ENCODE peak calls at places on chromosomes 5 and 9, in ten cellular contexts. T is CD8-positive, alpha-beta T cell; X is GM13976; K is foreskin fibroblast; U is astrocyte of the cerebellum; E is stomach; N is right atrium auricular region; O is dorsolateral prefrontal cortex; Z is A673; L is neural crest cell. H is an unnamed sample.
A peak's percentile ranks its signal among the peaks of the same experiment; 100 is the strongest.

GRCh38 chr9:125484632-125485282 is 222.3 kb downstream of the MAPKAP1 start:
- DNase-seq in T (no peak), X (no peak), K (peak; percentile 69), U (peak; percentile 84), E (no peak), N (no peak), O (no peak), Z (no peak), L (no peak), H (peak; percentile 34)

GRCh38 chr5:65062684-65063083 is 294.0 kb downstream of the CWC27 start:
- DNase-seq in T (no peak), X (no peak), K (peak; percentile 91), U (peak; percentile 23), E (no peak), N (peak; percentile 78), O (no peak), Z (peak; percentile 86), L (no peak), H (no peak)

GRCh38 chr9:88458716-88459115 is 70.5 kb downstream of the SPIN1 start:
- DNase-seq in T (no peak), X (no peak), K (peak; percentile 64), U (peak; percentile 90), E (no peak), N (no peak), O (no peak), Z (no peak), L (no peak), H (no peak)

GRCh38 chr9:4315582-4316215 is 15.8 kb upstream of the GLIS3 start:
- DNase-seq in T (peak; percentile 56), X (peak; percentile 68), K (peak; percentile 52), U (no peak), E (peak; percentile 82), N (peak; percentile 76), O (peak; percentile 79), Z (peak; percentile 82), L (peak; percentile 70), H (peak; percentile 89)

GRCh38 chr5:124631874-124632550 is 114.4 kb downstream of the ZNF608 start:
- DNase-seq in T (no peak), X (no peak), K (no peak), U (no peak), E (no peak), N (no peak), O (no peak), Z (no peak), L (no peak), H (no peak)

GRCh38 chr9:103304797-103305196 is 309.7 kb downstream of the CYLC2 start:
- DNase-seq in T (no peak), X (no peak), K (no peak), U (no peak), E (no peak), N (no peak), O (no peak), Z (no peak), L (no peak), H (no peak)

GRCh38 chr5:139765040-139765408 is 30.6 kb upstream of the PSD2 start:
- DNase-seq in T (no peak), X (no peak), K (no peak), U (no peak), E (no peak), N (no peak), O (no peak), Z (no peak), L (no peak), H (no peak)

GRCh38 chr5:154374264-154374663 is 71.5 kb upstream of the SAP30L start:
- DNase-seq in T (no peak), X (no peak), K (no peak), U (no peak), E (no peak), N (no peak), O (no peak), Z (no peak), L (no peak), H (no peak)

GRCh38 chr9:85248514-85249312 is 493.0 kb downstream of the AGTPBP1 start:
- DNase-seq in T (no peak), X (no peak), K (peak; percentile 21), U (no peak), E (no peak), N (no peak), O (no peak), Z (no peak), L (no peak), H (no peak)

GRCh38 chr5:133406208-133406607 is 206.1 kb downstream of the FSTL4 start:
- DNase-seq in T (no peak), X (no peak), K (no peak), U (no peak), E (no peak), N (no peak), O (no peak), Z (no peak), L (no peak), H (peak; percentile 74)

GRCh38 chr9:21317956-21318923 is 13.1 kb upstream of the IFNA5 start:
- DNase-seq in T (no peak), X (peak; percentile 21), K (peak; percentile 35), U (peak; percentile 33), E (peak; percentile 45), N (no peak), O (no peak), Z (peak; percentile 33), L (peak; percentile 8), H (no peak)

GRCh38 chr9:133771486-133772482 is 33.6 kb upstream of the SARDH start:
- DNase-seq in T (no peak), X (no peak), K (no peak), U (no peak), E (no peak), N (no peak), O (peak; percentile 22), Z (no peak), L (no peak), H (peak; percentile 80)

DNA sequence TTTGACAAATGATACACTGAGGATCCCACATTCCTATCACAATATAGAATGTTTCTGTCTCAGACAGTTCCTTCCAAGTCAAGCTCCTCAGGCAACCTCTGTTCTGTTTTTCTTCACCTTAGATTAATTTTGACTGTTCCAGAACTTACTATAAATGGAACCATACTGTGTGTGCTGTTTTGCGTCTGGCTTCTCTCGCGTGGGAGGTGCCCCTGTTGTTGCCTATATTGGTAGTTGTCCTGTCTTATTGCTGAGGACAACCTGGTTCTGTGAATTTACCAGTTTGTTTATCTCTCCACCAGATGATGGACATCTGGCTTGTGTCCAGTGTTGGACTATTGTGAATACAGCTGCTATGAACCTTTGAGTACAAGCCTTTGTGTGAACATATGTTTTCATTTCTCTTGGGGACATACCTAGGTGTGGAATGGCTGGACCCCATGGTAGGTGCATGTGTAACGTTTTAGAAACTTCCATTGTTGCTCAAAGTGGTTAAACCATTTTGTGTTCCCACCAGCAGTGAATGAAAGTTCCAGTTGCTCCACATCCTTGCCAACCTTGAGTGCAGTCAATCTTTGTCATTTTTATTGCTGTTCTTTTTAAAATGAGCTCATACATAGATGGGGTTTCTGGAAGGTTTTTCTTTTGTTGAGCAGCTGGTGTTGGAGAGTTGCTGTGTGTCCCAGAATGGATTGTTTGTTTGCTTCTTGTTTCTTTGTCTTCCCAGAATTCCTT is 18.1 kb downstream of the HMCN2 start:
- DNase-seq in T (no peak), X (no peak), K (no peak), U (no peak), E (no peak), N (no peak), O (no peak), Z (no peak), L (no peak), H (no peak)
- TF ChIP-seq CTCF in T (no peak), X (no peak), K (no peak), U (no peak), E (no peak), N (no peak), O (no peak), Z (no peak), L (no peak), H (no peak)

GRCh38 chr5:31664566-31664965 is 25.6 kb downstream of the PDZD2 start:
- DNase-seq in T (no peak), X (peak; percentile 53), K (no peak), U (peak; percentile 86), E (no peak), N (no peak), O (no peak), Z (peak; percentile 51), L (no peak), H (no peak)
- TF ChIP-seq CTCF in T (no peak), X (no peak), K (no peak), U (peak; percentile 40), E (no peak), N (no peak), O (no peak), Z (peak; percentile 49), L (no peak), H (peak; percentile 9)

GRCh38 chr5:332843-333242 is 11.3 kb downstream of the AHRR start:
- DNase-seq in T (no peak), X (no peak), K (no peak), U (no peak), E (no peak), N (no peak), O (no peak), Z (no peak), L (no peak), H (no peak)

GRCh38 chr5:333945-334344 is 12.4 kb downstream of the AHRR start:
- DNase-seq in T (no peak), X (no peak), K (no peak), U (no peak), E (no peak), N (no peak), O (no peak), Z (no peak), L (no peak), H (no peak)

GRCh38 chr5:334903-335739 is 13.6 kb downstream of the AHRR start:
- DNase-seq in T (no peak), X (no peak), K (no peak), U (no peak), E (no peak), N (no peak), O (no peak), Z (no peak), L (no peak), H (peak; percentile 76)

GRCh38 chr5:335740-336038 is 14.2 kb downstream of the AHRR start:
- DNase-seq in T (no peak), X (peak; percentile 6), K (no peak), U (no peak), E (no peak), N (no peak), O (no peak), Z (no peak), L (no peak), H (peak; percentile 32)

GRCh38 chr5:337565-338130 is 16.1 kb downstream of the AHRR start:
- DNase-seq in T (no peak), X (no peak), K (no peak), U (no peak), E (no peak), N (no peak), O (no peak), Z (no peak), L (no peak), H (peak; percentile 64)
- TF ChIP-seq CTCF in T (no peak), X (no peak), K (peak; percentile 34), U (peak; percentile 58), E (no peak), N (no peak), O (no peak), Z (peak; percentile 50), L (peak; percentile 60), H (peak; percentile 67)

DNA sequence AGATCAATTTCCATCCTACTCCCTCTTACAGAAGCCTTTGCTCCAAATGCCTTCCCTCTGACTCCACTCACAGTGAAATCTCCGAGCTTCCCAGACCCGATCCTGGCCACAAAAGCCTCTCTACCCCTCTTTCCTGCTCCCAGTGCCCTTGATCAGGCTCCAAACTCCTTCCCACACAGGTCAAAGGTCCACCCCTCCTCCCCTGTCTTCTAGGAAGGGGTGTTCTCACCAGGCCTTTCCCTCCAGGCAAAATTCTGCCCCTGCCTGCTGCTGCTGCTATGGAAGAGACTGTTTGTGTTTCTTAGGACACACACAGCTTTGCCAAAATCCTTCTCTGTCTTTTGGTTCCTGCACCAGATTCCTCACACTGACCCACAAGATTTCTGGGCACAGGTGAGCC is 85.8 kb upstream of the ALDH1A1 start:
- DNase-seq in T (no peak), X (no peak), K (peak; percentile 80), U (peak; percentile 22), E (peak; percentile 29), N (no peak), O (peak; percentile 35), Z (no peak), L (peak; percentile 11), H (no peak)
- TF ChIP-seq CTCF in T (no peak), X (no peak), K (no peak), U (no peak), E (no peak), N (no peak), O (no peak), Z (no peak), L (no peak), H (no peak)

H was measured in osteocyte.